ENCODE peak calls at places on chromosomes 5 and 9, in four cellular contexts. F, X, J and Y are unnamed samples.
A peak's percentile ranks its signal among the peaks of the same experiment; 100 is the strongest.

GRCh38 chr5:102528600-102528999 is 29.8 kb upstream of the SLCO6A1 start:
- DNase-seq in F (no peak), X (no peak), J (no peak), Y (no peak)

GRCh38 chr5:176743136-176743827 is 67.1 kb upstream of the UNC5A start:
- DNase-seq in X (peak; percentile 11), F (peak; percentile 50), J (no peak), Y (no peak)

GRCh38 chr5:66864240-66864884 is 268.2 kb downstream of the MAST4 start:
- DNase-seq in J (no peak), F (no peak), X (no peak), Y (no peak)

GRCh38 chr5:134175874-134176522 is 752 bp downstream of the SKP1 start:
- DNase-seq in F (no peak), X (no peak), J (no peak), Y (no peak)

GRCh38 chr5:141821430-141821925 is 56.7 kb downstream of the PCDH1 start:
- DNase-seq in J (no peak), X (no peak), F (no peak), Y (no peak)

GRCh38 chr5:142426676-142427364 is 102.0 kb upstream of the SPRY4 start:
- DNase-seq in F (no peak), J (no peak), X (no peak), Y (no peak)

GRCh38 chr9:133054966-133055365 is 6.8 kb upstream of the CEL start:
- DNase-seq in J (no peak), X (no peak), F (peak; percentile 62), Y (no peak)

GRCh38 chr5:160092519-160092918 is 26.7 kb downstream of the PWWP2A start:
- DNase-seq in J (no peak), F (no peak), X (no peak), Y (no peak)

GRCh38 chr5:97998946-97999345 is 774.5 kb upstream of the RGMB start:
- DNase-seq in X (no peak), F (no peak), J (no peak), Y (no peak)

GRCh38 chr9:82799300-82799699 is 263.6 kb downstream of the RASEF start:
- DNase-seq in F (no peak), X (no peak), J (no peak), Y (no peak)
- TF ChIP-seq CTCF in F (no peak), X (no peak), J (no peak), Y (no peak)

DNA sequence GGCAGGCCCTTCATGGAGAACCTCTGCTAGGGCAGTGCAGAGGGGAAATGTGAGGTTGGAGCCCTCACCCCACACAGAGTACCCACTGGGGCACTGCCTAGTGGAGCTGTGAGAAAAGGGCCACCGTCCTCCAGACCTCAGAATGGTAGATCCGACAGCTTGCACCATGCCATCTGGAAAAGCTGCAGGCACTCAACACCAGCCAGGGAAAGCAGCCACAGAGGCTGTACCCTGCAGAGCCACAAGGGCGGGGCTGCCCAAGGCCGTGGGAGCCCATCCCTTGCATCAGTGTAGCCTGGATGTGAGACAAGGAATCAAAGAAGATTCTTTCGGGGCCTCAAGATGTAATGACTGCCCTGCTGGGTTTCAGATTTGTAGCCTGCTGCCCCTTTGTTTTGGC is 16.5 kb upstream of the ZDHHC11 start:
- DNase-seq in J (no peak), X (no peak), F (no peak), Y (no peak)
- TF ChIP-seq CTCF in J (no peak), X (no peak), F (no peak), Y (no peak)

GRCh38 chr9:38018964-38019602 is 49.9 kb downstream of the SHB start:
- DNase-seq in F (no peak), X (no peak), J (no peak), Y (no peak)

GRCh38 chr9:38018230-38018963 is 50.6 kb downstream of the SHB start:
- DNase-seq in X (no peak), F (no peak), J (no peak), Y (no peak)

GRCh38 chr9:38016375-38017120 is 52.5 kb downstream of the SHB start:
- DNase-seq in J (no peak), X (no peak), F (no peak), Y (no peak)

GRCh38 chr9:38017885-38018186 is 51.2 kb downstream of the SHB start:
- DNase-seq in J (no peak), F (no peak), X (no peak), Y (no peak)

GRCh38 chr9:38017149-38017884 is 51.7 kb downstream of the SHB start:
- DNase-seq in F (no peak), X (no peak), J (no peak), Y (no peak)
- TF ChIP-seq CTCF in F (peak; percentile 11), X (no peak), J (no peak), Y (no peak)

GRCh38 chr5:57494104-57495098 is 11.8 kb upstream of the ACTBL2 start:
- DNase-seq in F (peak; percentile 73), X (no peak), J (peak; percentile 71), Y (peak; percentile 75)

GRCh38 chr5:57495285-57495684 is 12.7 kb upstream of the ACTBL2 start:
- DNase-seq in J (no peak), X (no peak), F (no peak), Y (no peak)

GRCh38 chr5:57497733-57498132 is 15.1 kb upstream of the ACTBL2 start:
- DNase-seq in F (no peak), X (no peak), J (no peak), Y (no peak)

GRCh38 chr5:57493034-57493433 is 10.4 kb upstream of the ACTBL2 start:
- DNase-seq in X (no peak), F (no peak), J (no peak), Y (no peak)

GRCh38 chr5:57495688-57496087 is 13.1 kb upstream of the ACTBL2 start:
- DNase-seq in X (no peak), F (no peak), J (no peak), Y (no peak)
- TF ChIP-seq CTCF in X (no peak), F (no peak), J (no peak), Y (no peak)

DNA sequence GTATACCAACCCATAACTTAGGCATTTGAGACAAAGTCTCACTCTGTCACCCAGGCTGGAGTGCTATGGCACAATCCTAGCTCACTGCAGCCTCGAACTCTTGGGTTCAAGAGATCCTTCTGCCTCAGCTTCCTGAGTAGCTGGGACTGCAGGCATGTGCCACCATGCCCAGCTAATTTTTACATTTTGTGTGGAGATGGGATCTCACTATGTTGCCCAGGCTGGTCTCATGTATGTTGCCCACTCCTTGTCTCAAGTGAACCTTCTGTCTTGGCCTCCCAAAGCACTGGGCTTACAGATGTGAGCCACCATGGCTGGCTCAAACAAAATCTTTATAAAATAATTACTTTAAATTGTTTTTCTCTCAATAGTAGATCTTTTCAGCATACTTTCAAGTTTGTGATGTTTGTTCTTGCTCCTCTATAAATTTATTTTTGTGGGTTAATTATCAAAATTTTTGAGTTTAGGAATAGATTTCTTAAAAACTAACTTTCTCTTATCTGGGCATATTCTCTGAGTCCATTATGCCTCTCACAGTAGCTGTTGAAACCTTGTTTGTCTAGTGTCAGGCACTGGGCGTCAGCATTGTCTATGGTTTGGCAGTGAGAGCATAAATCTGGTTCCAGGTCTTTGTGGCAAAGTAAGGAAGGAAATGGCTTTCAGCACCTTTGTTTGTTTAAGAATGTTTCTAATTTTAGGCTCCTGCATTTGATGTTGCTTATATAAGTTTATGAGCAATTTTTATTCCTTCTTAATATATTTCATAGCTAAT is 38.7 kb downstream of the NLN start:
- DNase-seq in J (no peak), F (no peak), X (no peak), Y (no peak)
- TF ChIP-seq CTCF in J (no peak), F (no peak), X (peak; percentile 17), Y (no peak)

GRCh38 chr5:34656001-34656699 is at the start of gene RAI14:
- DNase-seq in F (peak; percentile 87), X (peak; percentile 56), J (peak; percentile 38), Y (peak; percentile 62)
- TF ChIP-seq CTCF in F (peak; percentile 23), X (no peak), J (no peak), Y (no peak)